ENCODE peak calls at places on chromosomes 6 and 20, in seven cellular contexts. T is tibial artery; U is right lobe of liver; J is K562; F is GM23248; Z is naive thymus-derived CD4-positive, alpha-beta T cell; O is upper lobe of left lung. M is an unnamed sample.

GRCh38 chr20:1373036-1373435 is 19.8 kb downstream of the FKBP1A start:
- DNase-seq in T (no peak), J (no peak), O (no peak), Z (no peak), U (no peak), F (no peak), M (no peak)

GRCh38 chr6:16157909-16158308 is 29.0 kb downstream of the MYLIP start:
- DNase-seq in O (peak; percentile 41), J (peak; percentile 68), T (no peak), U (no peak), F (no peak), Z (no peak), M (no peak)

GRCh38 chr6:135270676-135271536 is 89.8 kb downstream of the MYB start:
- DNase-seq in T (no peak), F (no peak), U (peak; percentile 50), J (no peak), O (peak; percentile 90), Z (no peak), M (peak; percentile 67)

GRCh38 chr6:118581489-118581959 is 33.4 kb downstream of the PLN start:
- DNase-seq in T (peak; percentile 29), Z (no peak), J (peak; percentile 17), O (no peak), U (no peak), F (peak; percentile 81), M (no peak)

GRCh38 chr6:137874204-137875001 is 7.3 kb downstream of the TNFAIP3 start:
- DNase-seq in O (peak; percentile 78), Z (no peak), U (no peak), F (no peak), T (no peak), J (no peak), M (no peak)

GRCh38 chr6:5036309-5036708 is 32.5 kb upstream of the RPP40 start:
- DNase-seq in U (no peak), O (no peak), Z (no peak), F (peak; percentile 86), J (peak; percentile 34), T (no peak), M (peak; percentile 87)

GRCh38 chr6:169971951-169972651 is 220.7 kb downstream of the ERMARD start:
- DNase-seq in O (no peak), T (no peak), J (no peak), U (peak; percentile 30), F (no peak), Z (no peak), M (peak; percentile 25)

GRCh38 chr20:1979116-1979778 is 14.6 kb downstream of the PDYN start:
- DNase-seq in T (no peak), F (peak; percentile 22), J (no peak), O (no peak), U (no peak), Z (no peak), M (no peak)

GRCh38 chr6:51028271-51028670 is 209.6 kb downstream of the TFAP2B start:
- DNase-seq in Z (no peak), O (no peak), T (no peak), F (no peak), U (no peak), J (no peak), M (no peak)

GRCh38 chr20:35823937-35824336 is 52.1 kb downstream of the PHF20 start:
- DNase-seq in F (no peak), U (no peak), Z (no peak), T (no peak), O (no peak), J (no peak), M (no peak)

GRCh38 chr6:25971187-25971811 is 8.7 kb downstream of the TRIM38 start:
- DNase-seq in F (peak; percentile 95), Z (no peak), O (peak; percentile 61), T (peak; percentile 55), J (peak; percentile 63), U (no peak), M (no peak)

GRCh38 chr20:31870703-31871601 is 518 bp downstream of the TTLL9 start:
- DNase-seq in Z (no peak), J (no peak), O (no peak), U (no peak), F (peak; percentile 19), T (no peak), M (no peak)

GRCh38 chr20:62735331-62735821 is 26.7 kb downstream of the NTSR1 start:
- DNase-seq in F (peak; percentile 65), J (no peak), O (peak; percentile 18), U (no peak), Z (no peak), T (no peak), M (no peak)

GRCh38 chr20:25521382-25521781 is 63.9 kb downstream of the NINL start:
- DNase-seq in F (no peak), U (no peak), J (no peak), T (no peak), Z (no peak), O (no peak), M (no peak)

DNA sequence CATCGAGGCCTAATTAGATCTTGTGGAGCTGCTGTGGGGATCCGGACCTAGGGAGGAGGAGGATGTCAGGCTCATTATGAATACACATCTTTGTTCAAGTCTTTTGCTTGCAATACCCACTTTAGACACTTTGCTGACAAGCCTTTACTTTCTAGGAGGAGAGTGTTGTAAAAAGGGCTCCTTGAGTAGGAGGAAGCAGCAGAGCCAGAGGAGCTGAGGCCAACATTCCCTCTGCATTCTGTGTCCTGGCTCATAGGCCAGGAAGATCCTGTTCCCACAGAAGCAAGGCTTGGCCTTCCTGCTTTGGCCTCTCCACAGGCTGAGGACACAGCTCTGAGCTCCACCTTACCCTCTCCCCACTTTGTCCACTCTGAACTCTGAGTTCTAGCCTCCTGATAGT is 67.1 kb downstream of the TPD52L1 start:
- DNase-seq in O (peak; percentile 60), U (no peak), F (peak; percentile 66), T (peak; percentile 64), Z (no peak), J (no peak), M (no peak)
- H3K36me3 ChIP-seq in O (no peaks in the 10 kb centered on the region), U (no peaks in the 10 kb centered on the region), F (no peaks in the 10 kb centered on the region), T (no peaks in the 10 kb centered on the region), Z (no peaks in the 10 kb centered on the region), J (no peaks in the 10 kb centered on the region), M (no peaks in the 10 kb centered on the region)

DNA sequence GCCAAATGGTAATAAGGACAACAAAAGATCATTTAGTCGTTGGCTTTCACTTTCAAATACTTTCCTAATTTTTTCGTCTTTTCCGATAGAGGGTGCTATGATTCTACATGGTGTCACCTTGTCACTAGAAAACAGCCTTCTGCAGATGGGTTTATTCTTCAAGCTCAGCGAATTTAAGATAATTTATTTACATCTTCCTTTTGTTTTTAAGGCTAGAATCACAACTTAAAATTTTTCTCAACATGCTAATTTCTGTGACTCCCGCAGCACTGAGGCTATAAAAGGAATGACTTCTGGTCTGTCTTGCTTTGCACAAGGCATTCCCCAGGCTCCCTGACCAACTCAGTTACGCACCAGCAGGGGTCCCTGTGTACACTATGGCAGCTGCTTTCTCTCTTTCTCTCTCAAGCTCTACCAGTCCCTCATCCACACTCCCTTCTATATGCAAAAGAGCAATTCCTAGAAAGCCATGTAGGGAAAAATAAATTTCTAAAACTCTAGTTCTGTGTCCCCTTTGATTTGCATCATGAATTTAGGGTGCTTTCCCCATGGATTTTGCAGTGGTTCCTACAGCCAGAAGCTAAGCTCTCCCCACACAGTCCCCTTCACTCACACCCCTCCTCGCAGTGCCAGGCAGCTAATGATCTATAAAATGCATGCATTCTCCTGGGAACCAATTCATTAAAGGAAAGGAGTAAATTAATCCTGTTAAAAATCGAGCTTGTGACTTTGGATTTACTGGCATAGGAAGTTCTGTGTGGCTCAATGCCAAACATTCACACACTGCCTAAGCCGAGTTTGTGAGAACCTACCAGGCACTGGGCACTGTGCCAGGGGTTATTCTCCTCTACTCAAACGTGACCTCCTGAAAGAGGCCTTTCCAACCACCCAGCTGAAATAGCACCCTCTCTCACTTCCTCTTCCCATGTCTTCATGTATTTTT is 74.5 kb downstream of the DCDC2 start:
- DNase-seq in U (peak; percentile 77), O (peak; percentile 86), Z (peak; percentile 42), F (peak; percentile 86), T (peak; percentile 80), J (peak; percentile 40), M (peak; percentile 66)
- H3K4me3 ChIP-seq in U (no peak overlapping the region), O (no peak overlapping the region), Z (no peak overlapping the region), F (peak overlapping the region; percentile 56), T (peak overlapping the region; percentile 9), J (no peak overlapping the region), M (no peak overlapping the region)

GRCh38 chr6:125922322-125922860 is 34.2 kb upstream of the HINT3 start:
- DNase-seq in U (no peak), J (no peak), F (no peak), O (no peak), T (no peak), Z (no peak), M (no peak)

GRCh38 chr6:125918230-125918629 is 38.3 kb upstream of the HINT3 start:
- DNase-seq in J (no peak), F (no peak), U (no peak), O (no peak), T (no peak), Z (no peak), M (no peak)

GRCh38 chr6:125918681-125919566 is 37.6 kb upstream of the HINT3 start:
- DNase-seq in T (peak; percentile 46), O (peak; percentile 63), F (peak; percentile 82), Z (peak; percentile 52), J (no peak), U (peak; percentile 63), M (no peak)

GRCh38 chr6:125923371-125923877 is 33.1 kb upstream of the HINT3 start:
- DNase-seq in U (no peak), F (no peak), J (no peak), T (no peak), O (no peak), Z (no peak), M (no peak)

DNA sequence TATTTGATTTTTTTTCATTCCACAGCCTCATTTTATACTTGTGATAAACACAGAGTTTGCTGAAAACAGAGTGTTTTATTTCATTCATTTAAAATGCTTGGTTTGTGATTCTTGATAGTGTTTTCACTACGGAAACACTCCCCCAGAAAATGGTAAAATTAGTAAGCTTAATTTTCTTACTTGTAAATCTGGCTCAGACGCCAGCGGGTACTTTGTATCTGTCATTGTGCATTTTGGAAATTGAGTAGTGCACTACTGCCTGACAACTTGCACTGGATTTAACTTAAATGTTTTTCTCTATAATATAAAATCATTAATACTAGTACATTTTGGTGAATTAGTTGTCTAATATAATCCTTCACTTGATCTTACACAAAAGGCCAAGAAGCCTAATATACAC is 37.0 kb upstream of the HINT3 start:
- DNase-seq in T (no peak), F (no peak), Z (no peak), O (no peak), J (no peak), U (no peak), M (no peak)
- H3K36me3 ChIP-seq in T (peaks cover 65% of the 10 kb centered on the region), F (peaks cover 18% of the 10 kb centered on the region), Z (peaks cover 14% of the 10 kb centered on the region), O (peaks cover 23% of the 10 kb centered on the region), J (peaks cover 57% of the 10 kb centered on the region), U (peaks cover 6% of the 10 kb centered on the region), M (no peaks in the 10 kb centered on the region)

GRCh38 chr6:68054776-68055175 is 580.3 kb upstream of the ADGRB3 start:
- DNase-seq in Z (no peak), T (no peak), O (no peak), J (no peak), F (no peak), U (no peak), M (no peak)

GRCh38 chr6:68059261-68059660 is 575.8 kb upstream of the ADGRB3 start:
- DNase-seq in F (no peak), T (no peak), Z (no peak), J (no peak), O (no peak), U (no peak), M (no peak)

DNA sequence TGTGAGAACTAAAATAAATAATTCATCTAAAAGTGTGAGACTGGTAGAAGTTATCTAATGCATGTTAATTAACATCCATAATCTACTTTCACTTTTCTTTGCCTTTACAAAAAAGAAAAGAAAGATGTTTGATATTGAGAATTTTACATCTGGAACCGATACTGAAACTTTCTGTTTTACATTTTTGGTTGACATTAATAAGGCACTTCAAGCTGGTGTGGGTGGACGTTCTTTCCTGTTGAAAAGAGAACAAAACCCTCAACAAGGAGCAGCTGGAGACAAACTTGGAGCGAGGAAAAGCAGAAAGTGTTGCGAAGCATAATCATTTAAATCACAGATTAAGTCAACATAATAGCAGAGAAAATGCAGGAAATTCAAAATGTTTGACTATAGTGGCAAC is 575.2 kb upstream of the ADGRB3 start:
- DNase-seq in Z (no peak), F (no peak), J (no peak), U (no peak), T (no peak), O (no peak), M (no peak)
- H3K4me3 ChIP-seq in Z (no peak overlapping the region), F (no peak overlapping the region), J (no peak overlapping the region), U (no peak overlapping the region), T (no peak overlapping the region), O (no peak overlapping the region), M (no peak overlapping the region)